ENCODE peak calls at places on chromosomes 13 and 19, in four cellular contexts. One of them, this sample, is unnamed.

GRCh38 chr19:9961103-9961502 is 24.8 kb upstream of the OLFM2 start:
- DNase-seq in tibial nerve: no peak
- DNase-seq in retinal pigment epithelial cell: no peak
- DNase-seq in OCI-LY7: no peak
- DNase-seq in this sample: no peak

GRCh38 chr19:38115264-38115802 is 108.7 kb downstream of the DPF1 start:
- DNase-seq in OCI-LY7: no peak
- DNase-seq in tibial nerve: no peak
- DNase-seq in retinal pigment epithelial cell: no peak
- DNase-seq in this sample: no peak

GRCh38 chr19:54100560-54100959 is at the start of gene OSCAR:
- DNase-seq in retinal pigment epithelial cell: no peak
- DNase-seq in tibial nerve: no peak
- DNase-seq in OCI-LY7: no peak
- DNase-seq in this sample: no peak

GRCh38 chr19:27392027-27392632 is 1820.8 kb downstream of the UQCRFS1 start:
- DNase-seq in retinal pigment epithelial cell: no peak
- DNase-seq in OCI-LY7: no peak
- DNase-seq in tibial nerve: peak; percentile 9
- DNase-seq in this sample: peak; percentile 3

GRCh38 chr13:39786091-39786490 is 130.6 kb downstream of the COG6 start:
- DNase-seq in tibial nerve: no peak
- DNase-seq in retinal pigment epithelial cell: no peak
- DNase-seq in OCI-LY7: no peak
- DNase-seq in this sample: no peak

GRCh38 chr19:45780146-45780447 is 2.2 kb downstream of the DMPK start:
- DNase-seq in tibial nerve: no peak
- DNase-seq in retinal pigment epithelial cell: no peak
- DNase-seq in OCI-LY7: no peak
- DNase-seq in this sample: no peak

GRCh38 chr19:29503785-29504184 is 22.0 kb upstream of the VSTM2B start:
- DNase-seq in OCI-LY7: no peak
- DNase-seq in retinal pigment epithelial cell: no peak
- DNase-seq in tibial nerve: no peak
- DNase-seq in this sample: no peak

GRCh38 chr13:97224544-97225324 is 2.6 kb downstream of the MBNL2 start:
- DNase-seq in OCI-LY7: no peak
- DNase-seq in tibial nerve: no peak
- DNase-seq in retinal pigment epithelial cell: peak; percentile 41
- DNase-seq in this sample: no peak

GRCh38 chr13:31208554-31209122 is 8.9 kb downstream of the B3GLCT start:
- DNase-seq in retinal pigment epithelial cell: no peak
- DNase-seq in OCI-LY7: no peak
- DNase-seq in tibial nerve: no peak
- DNase-seq in this sample: no peak

GRCh38 chr19:5773276-5773675 is 11.3 kb downstream of the PRR22 start:
- DNase-seq in OCI-LY7: no peak
- DNase-seq in tibial nerve: no peak
- DNase-seq in retinal pigment epithelial cell: no peak
- DNase-seq in this sample: no peak

GRCh38 chr19:41886761-41887710 is 4.1 kb downstream of the ARHGEF1 start:
- DNase-seq in retinal pigment epithelial cell: no peak
- DNase-seq in OCI-LY7: peak; percentile 82
- DNase-seq in tibial nerve: no peak
- DNase-seq in this sample: no peak

GRCh38 chr13:85521586-85521985 is 277.6 kb downstream of the SLITRK6 start:
- DNase-seq in retinal pigment epithelial cell: no peak
- DNase-seq in OCI-LY7: no peak
- DNase-seq in tibial nerve: no peak
- DNase-seq in this sample: no peak

GRCh38 chr13:111857336-111857735 is 209.6 kb upstream of the SOX1 start:
- DNase-seq in tibial nerve: no peak
- DNase-seq in retinal pigment epithelial cell: no peak
- DNase-seq in OCI-LY7: no peak
- DNase-seq in this sample: no peak

DNA sequence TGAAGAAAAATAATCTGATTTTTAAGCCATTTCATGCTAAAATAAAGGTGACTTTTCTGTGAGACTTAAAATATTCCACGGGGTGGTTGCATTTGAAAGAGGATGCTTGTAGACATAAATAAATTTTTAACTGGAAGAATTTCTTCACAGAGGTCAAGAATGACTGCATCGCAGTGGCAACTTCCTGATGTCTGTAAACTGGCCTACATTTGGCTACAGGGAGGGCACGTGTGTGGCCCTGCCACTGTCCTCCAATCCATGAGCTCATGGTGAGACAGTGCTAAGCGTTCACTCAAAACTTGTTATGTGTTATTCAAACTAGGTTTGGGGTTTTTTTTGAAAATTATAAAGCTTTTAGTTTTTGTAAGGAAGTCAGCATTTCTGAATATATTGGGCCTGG is 1089.3 kb downstream of the EFNB2 start:
- DNase-seq in OCI-LY7: no peak
- DNase-seq in retinal pigment epithelial cell: no peak
- DNase-seq in tibial nerve: no peak
- DNase-seq in this sample: no peak
- H3K4me3 ChIP-seq in OCI-LY7: no peak overlapping the region
- H3K4me3 ChIP-seq in retinal pigment epithelial cell: no peak overlapping the region
- H3K4me3 ChIP-seq in tibial nerve: no peak overlapping the region
- H3K4me3 ChIP-seq in this sample: no peak overlapping the region

GRCh38 chr13:32503727-32504126 is 34.9 kb downstream of the N4BP2L2 start:
- DNase-seq in tibial nerve: no peak
- DNase-seq in OCI-LY7: no peak
- DNase-seq in retinal pigment epithelial cell: no peak
- DNase-seq in this sample: no peak
- H3K4me3 ChIP-seq in tibial nerve: no peak overlapping the region
- H3K4me3 ChIP-seq in OCI-LY7: no peak overlapping the region
- H3K4me3 ChIP-seq in retinal pigment epithelial cell: no peak overlapping the region
- H3K4me3 ChIP-seq in this sample: no peak overlapping the region

GRCh38 chr19:31534786-31535185 is 185.6 kb upstream of the TSHZ3 start:
- DNase-seq in retinal pigment epithelial cell: no peak
- DNase-seq in OCI-LY7: no peak
- DNase-seq in tibial nerve: no peak
- DNase-seq in this sample: no peak
- H3K4me3 ChIP-seq in retinal pigment epithelial cell: no peak overlapping the region
- H3K4me3 ChIP-seq in OCI-LY7: no peak overlapping the region
- H3K4me3 ChIP-seq in tibial nerve: no peak overlapping the region
- H3K4me3 ChIP-seq in this sample: no peak overlapping the region

GRCh38 chr13:105773887-105774538 is 761.4 kb downstream of the EFNB2 start:
- DNase-seq in OCI-LY7: no peak
- DNase-seq in retinal pigment epithelial cell: peak; percentile 51
- DNase-seq in tibial nerve: no peak
- DNase-seq in this sample: no peak
- H3K4me3 ChIP-seq in OCI-LY7: no peak overlapping the region
- H3K4me3 ChIP-seq in retinal pigment epithelial cell: peak overlapping the region; percentile 24
- H3K4me3 ChIP-seq in tibial nerve: no peak overlapping the region
- H3K4me3 ChIP-seq in this sample: peak overlapping the region; percentile 1